ENCODE peak calls at places on chromosome 16, in ten cellular contexts. N, W, L, V, X, M, D, Y, O and G are unnamed samples.

GRCh38 chr16:89925596-89926079 is 2.5 kb downstream of the TUBB3 start:
- DNase-seq in V (peak; percentile 50), Y (no peak), M (no peak), X (no peak), N (no peak), D (no peak), W (no peak), O (no peak), L (no peak), G (no peak)

GRCh38 chr16:89823087-89823823 is 5.0 kb upstream of the SPIRE2 start:
- DNase-seq in Y (no peak), O (no peak), L (no peak), X (no peak), M (no peak), D (no peak), W (no peak), V (no peak), N (no peak), G (no peak)

GRCh38 chr16:86517652-86518258 is 7.4 kb downstream of the FOXF1 start:
- DNase-seq in M (peak; percentile 46), W (peak; percentile 65), X (peak; percentile 31), V (peak; percentile 78), D (peak; percentile 88), O (no peak), L (peak; percentile 25), Y (peak; percentile 81), N (no peak), G (peak; percentile 46)

GRCh38 chr16:69932228-69932627 is 18.9 kb upstream of the CLEC18A start:
- DNase-seq in L (no peak), D (no peak), Y (no peak), W (no peak), X (no peak), V (no peak), M (no peak), N (no peak), O (no peak), G (no peak)

GRCh38 chr16:84367750-84368320 is 503 bp upstream of the ATP2C2 start:
- DNase-seq in V (no peak), Y (no peak), W (no peak), D (no peak), O (no peak), M (peak; percentile 44), N (no peak), X (no peak), L (no peak), G (peak; percentile 26)

GRCh38 chr16:73125860-73126259 is 77.9 kb upstream of the ZFHX3 start:
- DNase-seq in V (no peak), Y (peak; percentile 87), M (no peak), X (no peak), L (no peak), O (no peak), D (peak; percentile 66), W (no peak), N (no peak), G (no peak)

GRCh38 chr16:10866196-10866976 is 10.6 kb upstream of the CIITA start:
- DNase-seq in X (peak; percentile 17), V (no peak), M (no peak), O (no peak), W (peak; percentile 64), D (no peak), L (no peak), Y (peak; percentile 37), N (no peak), G (no peak)

GRCh38 chr16:19382887-19383816 is 34.5 kb upstream of the TMC5 start:
- DNase-seq in M (peak; percentile 44), V (peak; percentile 11), X (no peak), N (no peak), W (no peak), D (no peak), O (no peak), L (no peak), Y (no peak), G (no peak)

GRCh38 chr16:68512183-68512582 is 26.9 kb upstream of the ZFP90 start:
- DNase-seq in X (no peak), N (no peak), D (no peak), Y (no peak), O (peak; percentile 1), V (no peak), M (no peak), L (no peak), W (no peak), G (no peak)

GRCh38 chr16:27239906-27240655 is 28.5 kb downstream of the NSMCE1 start:
- DNase-seq in V (no peak), D (peak; percentile 44), Y (no peak), X (no peak), N (peak; percentile 30), W (no peak), L (no peak), M (no peak), O (no peak), G (no peak)
- H3K4me1 ChIP-seq in V (no peaks in the 10 kb centered on the region), D (peaks cover 47% of the 10 kb centered on the region), Y (peaks cover 55% of the 10 kb centered on the region), X (peaks cover 14% of the 10 kb centered on the region), N (peaks cover 7% of the 10 kb centered on the region), W (peaks cover 45% of the 10 kb centered on the region), L (peaks cover 25% of the 10 kb centered on the region), M (peaks cover 67% of the 10 kb centered on the region), O (peaks cover 53% of the 10 kb centered on the region), G (peaks cover 10% of the 10 kb centered on the region)

DNA sequence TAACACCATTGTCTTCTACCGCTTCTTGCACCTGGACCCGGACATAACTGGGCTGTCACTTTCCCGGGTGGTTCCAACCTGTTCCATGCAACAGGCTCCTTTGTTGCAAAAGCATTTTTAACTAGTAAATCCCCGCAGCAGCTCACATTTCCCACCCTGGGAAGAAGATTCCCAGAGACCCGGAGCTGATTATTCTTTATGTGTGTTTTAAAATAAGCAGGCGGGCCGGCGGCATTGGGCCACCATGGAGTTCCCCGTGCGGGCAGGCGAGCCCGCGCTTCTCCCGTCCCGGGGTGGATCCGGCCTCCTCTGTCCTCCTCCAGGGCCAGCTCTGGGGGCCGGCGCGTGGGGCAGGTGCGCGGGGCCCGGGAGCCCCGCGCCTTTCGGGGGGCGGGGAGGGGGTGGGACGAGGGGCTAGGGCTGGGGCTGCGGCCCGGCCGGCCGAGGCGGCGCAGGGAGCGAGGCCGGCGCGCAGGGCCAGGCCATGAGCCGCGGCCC is 1.6 kb downstream of the CRAMP1 start:
- DNase-seq in W (no peak), L (peak; percentile 20), M (peak; percentile 30), D (no peak), N (no peak), V (peak; percentile 27), X (no peak), Y (peak; percentile 68), O (no peak), G (peak; percentile 10)
- H3K4me3 ChIP-seq in W (peak overlapping the region; percentile 75), L (peak overlapping the region; percentile 100), M (peak overlapping the region; percentile 96), D (peak overlapping the region; percentile 94), N (peak overlapping the region; percentile 87), V (peak overlapping the region; percentile 65), X (peak overlapping the region; percentile 64), Y (peak overlapping the region; percentile 87), O (peak overlapping the region; percentile 62), G (peak overlapping the region; percentile 81)

GRCh38 chr16:80433617-80434016 is 107.2 kb upstream of the DYNLRB2 start:
- DNase-seq in D (no peak), Y (peak; percentile 20), M (no peak), W (no peak), L (no peak), O (no peak), X (no peak), V (no peak), N (no peak), G (no peak)
- H3K4me1 ChIP-seq in D (no peaks in the 10 kb centered on the region), Y (no peaks in the 10 kb centered on the region), M (no peaks in the 10 kb centered on the region), W (no peaks in the 10 kb centered on the region), L (no peaks in the 10 kb centered on the region), O (no peaks in the 10 kb centered on the region), X (no peaks in the 10 kb centered on the region), V (no peaks in the 10 kb centered on the region), N (no peaks in the 10 kb centered on the region), G (no peaks in the 10 kb centered on the region)

DNA sequence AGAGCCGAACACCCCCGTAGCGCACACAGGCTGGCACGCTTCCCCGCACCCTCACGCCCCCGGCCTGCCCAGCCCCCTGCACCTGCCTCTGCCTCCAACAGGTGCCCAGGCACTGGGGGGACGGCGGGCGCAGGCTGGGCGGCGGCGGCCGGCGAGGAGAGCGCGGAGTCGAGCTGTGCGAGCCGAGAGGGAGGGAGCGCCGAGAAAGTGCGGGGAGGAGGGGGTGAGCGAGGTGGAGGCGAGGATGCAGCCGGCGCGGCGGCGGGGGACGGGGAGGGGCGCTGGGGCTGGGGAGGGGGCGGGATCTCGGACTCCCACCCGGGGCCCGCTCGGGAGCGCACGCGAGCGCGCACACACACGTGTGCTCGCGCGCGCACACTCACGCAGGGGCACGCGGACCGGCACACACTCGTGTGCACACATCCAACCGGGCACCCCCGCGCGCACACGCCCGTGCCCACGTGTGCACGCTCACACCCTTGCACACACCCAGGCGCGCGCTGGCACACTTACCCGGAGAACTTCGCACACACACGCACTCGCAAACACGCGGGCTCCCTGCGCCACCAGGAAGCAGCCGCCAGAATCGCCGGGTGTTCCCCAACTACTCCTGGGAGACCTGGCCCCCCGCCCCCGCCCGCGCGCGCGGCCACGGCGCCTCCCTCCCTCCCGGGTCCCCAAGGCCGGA is at the start of gene DOC2A:
- DNase-seq in D (no peak), L (no peak), N (no peak), Y (peak; percentile 43), M (no peak), V (peak; percentile 80), W (no peak), O (peak; percentile 39), X (no peak), G (no peak)
- H3K4me3 ChIP-seq in D (peak within 1 kb of the TSS; percentile 42), L (peak within 1 kb of the TSS; percentile 36), N (peak within 1 kb of the TSS; percentile 22), Y (peak within 1 kb of the TSS; percentile 50), M (peak within 1 kb of the TSS; percentile 35), V (peak within 1 kb of the TSS; percentile 35), W (peak within 1 kb of the TSS; percentile 36), O (peak within 1 kb of the TSS; percentile 33), X (peak within 1 kb of the TSS; percentile 16), G (peak within 1 kb of the TSS; percentile 32)

GRCh38 chr16:4376820-4377572 is 5.3 kb downstream of the VASN start:
- DNase-seq in X (no peak), L (no peak), D (no peak), W (peak; percentile 16), V (no peak), M (no peak), O (peak; percentile 13), Y (no peak), N (no peak), G (no peak)

GRCh38 chr16:4377573-4378146 is 6.0 kb downstream of the VASN start:
- DNase-seq in O (peak; percentile 14), W (peak; percentile 18), M (peak; percentile 53), N (no peak), V (no peak), Y (peak; percentile 70), D (no peak), L (no peak), X (no peak), G (no peak)

GRCh38 chr16:4379001-4379688 is 7.5 kb downstream of the VASN start:
- DNase-seq in N (no peak), X (no peak), O (peak; percentile 11), Y (no peak), D (no peak), W (peak; percentile 13), M (no peak), L (no peak), V (no peak), G (no peak)

GRCh38 chr16:4376126-4376819 is 4.6 kb downstream of the VASN start:
- DNase-seq in V (no peak), M (peak; percentile 96), W (peak; percentile 94), Y (peak; percentile 94), N (peak; percentile 71), X (no peak), L (no peak), O (peak; percentile 19), D (peak; percentile 84), G (peak; percentile 80)

DNA sequence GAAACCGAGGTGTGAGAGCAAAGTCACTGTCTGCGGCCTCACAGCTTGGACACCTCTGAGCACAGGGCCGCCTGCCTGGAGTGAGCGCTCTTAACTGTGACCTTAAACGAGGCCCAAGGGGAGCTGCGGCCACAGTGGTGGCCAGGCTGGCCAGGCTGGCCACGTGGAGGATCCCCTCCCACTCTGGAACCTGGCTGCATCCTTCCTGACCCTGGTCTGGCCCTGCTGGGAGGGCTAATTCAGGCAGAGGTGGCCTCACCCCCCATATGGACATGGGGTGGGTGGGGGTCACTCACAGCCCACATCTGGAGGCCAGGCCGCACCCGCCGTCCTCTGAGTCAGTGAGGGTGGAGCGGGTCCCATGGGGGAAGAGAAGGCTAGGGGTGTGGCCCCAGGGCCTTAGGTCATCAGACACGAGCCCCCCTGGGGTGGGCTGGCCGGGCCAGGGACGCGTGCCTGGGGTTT is 6.6 kb downstream of the VASN start:
- DNase-seq in N (no peak), X (no peak), M (no peak), Y (peak; percentile 88), W (peak; percentile 56), V (no peak), L (no peak), D (no peak), O (peak; percentile 19), G (no peak)
- H3K4me1 ChIP-seq in N (peaks cover 25% of the 10 kb centered on the region), X (peaks cover 2% of the 10 kb centered on the region), M (peaks cover 59% of the 10 kb centered on the region), Y (peaks cover 63% of the 10 kb centered on the region), W (peaks cover 54% of the 10 kb centered on the region), V (no peaks in the 10 kb centered on the region), L (peaks cover 3% of the 10 kb centered on the region), D (peaks cover 34% of the 10 kb centered on the region), O (peaks cover 6% of the 10 kb centered on the region), G (peaks cover 28% of the 10 kb centered on the region)